ENCODE peak calls at places on chromosomes 5 and 9, in nine cellular contexts. V is heart right ventricle, K is cardiac muscle cell, T is AG10803, L is tibial artery, Y is GM12865, S is epithelial cell of esophagus, M is astrocyte of the cerebellum, W is GM06990. J is an unnamed sample.

GRCh38 chr9:78325343-78325742 is 28.4 kb downstream of the PSAT1 start:
- DNase-seq in V (no peak), K (peak), T (peak), L (no peak), Y (no peak), S (no peak), M (peak), W (no peak), J (peak)

GRCh38 chr9:125255781-125256391 is 5.7 kb upstream of the GAPVD1 start:
- DNase-seq in V (no peak), K (peak), T (no peak), L (no peak), Y (no peak), S (peak), M (no peak), W (no peak), J (no peak)

GRCh38 chr5:42840279-42840678 is 28.6 kb upstream of the SELENOP start:
- DNase-seq in V (peak), K (peak), T (peak), L (peak), Y (no peak), S (peak), M (peak), W (no peak), J (peak)

GRCh38 chr5:73540192-73540591 is 25.2 kb downstream of the ANKRA2 start:
- DNase-seq in V (no peak), K (peak), T (peak), L (no peak), Y (no peak), S (peak), M (no peak), W (no peak), J (no peak)

GRCh38 chr9:87862536-87863268 is 20.0 kb upstream of the SPATA31E1 start:
- DNase-seq in V (no peak), K (peak), T (peak), L (no peak), Y (no peak), S (peak), M (no peak), W (no peak), J (peak)

GRCh38 chr5:142548739-142549275 is 137.1 kb downstream of the FGF1 start:
- DNase-seq in V (peak), K (peak), T (peak), L (peak), Y (peak), S (peak), M (peak), W (peak), J (peak)

GRCh38 chr5:31962928-31963327 is 211.2 kb downstream of the GOLPH3 start:
- DNase-seq in V (no peak), K (no peak), T (peak), L (no peak), Y (no peak), S (peak), M (peak), W (no peak), J (no peak)

GRCh38 chr5:87936667-87937066 is 332.0 kb downstream of the TMEM161B start:
- DNase-seq in V (no peak), K (no peak), T (no peak), L (no peak), Y (no peak), S (no peak), M (no peak), W (no peak), J (no peak)

GRCh38 chr5:145130996-145131395 is 704.1 kb downstream of the PRELID2 start:
- DNase-seq in V (no peak), K (peak), T (no peak), L (no peak), Y (no peak), S (no peak), M (no peak), W (no peak), J (no peak)

GRCh38 chr9:72524820-72525539 is 3.6 kb downstream of the TMC1 start:
- DNase-seq in V (peak), K (peak), T (peak), L (no peak), Y (peak), S (peak), M (peak), W (peak), J (peak)

GRCh38 chr9:90915693-90916092 is 114.1 kb downstream of the SYK start:
- DNase-seq in V (no peak), K (peak), T (no peak), L (no peak), Y (peak), S (peak), M (peak), W (no peak), J (no peak)

GRCh38 chr5:12772276-12772675 is 868.0 kb upstream of the CTNND2 start:
- DNase-seq in V (no peak), K (no peak), T (no peak), L (no peak), Y (no peak), S (no peak), M (no peak), W (no peak), J (no peak)

GRCh38 chr9:129236441-129237145 is 58.5 kb upstream of the IER5L start:
- DNase-seq in V (no peak), K (no peak), T (no peak), L (no peak), Y (no peak), S (no peak), M (no peak), W (no peak), J (no peak)

GRCh38 chr9:136081826-136082495 is 13.1 kb downstream of the NACC2 start:
- DNase-seq in V (no peak), K (no peak), T (no peak), L (no peak), Y (no peak), S (no peak), M (no peak), W (peak), J (no peak)

GRCh38 chr5:67085616-67086015 is 111.0 kb downstream of the CD180 start:
- DNase-seq in V (no peak), K (no peak), T (no peak), L (no peak), Y (no peak), S (peak), M (no peak), W (no peak), J (no peak)

GRCh38 chr5:29796018-29796417 is 1397.5 kb upstream of the CDH6 start:
- DNase-seq in V (no peak), K (no peak), T (no peak), L (no peak), Y (no peak), S (no peak), M (no peak), W (no peak), J (no peak)

GRCh38 chr9:19488721-19489120 is 79.9 kb downstream of the ACER2 start:
- DNase-seq in V (no peak), K (peak), T (no peak), L (no peak), Y (no peak), S (no peak), M (no peak), W (no peak), J (no peak)

GRCh38 chr5:539469-540214 is 15.4 kb upstream of the SLC9A3 start:
- DNase-seq in V (no peak), K (no peak), T (no peak), L (no peak), Y (no peak), S (no peak), M (no peak), W (no peak), J (no peak)

GRCh38 chr9:74718709-74719108 is 169.0 kb downstream of the TRPM6 start:
- DNase-seq in V (no peak), K (no peak), T (no peak), L (no peak), Y (no peak), S (no peak), M (no peak), W (no peak), J (no peak)

GRCh38 chr5:138979684-138980275 is 104.6 kb upstream of the LRRTM2 start:
- DNase-seq in V (no peak), K (peak), T (no peak), L (no peak), Y (no peak), S (no peak), M (no peak), W (no peak), J (no peak)

GRCh38 chr9:297104-297794 is 82.6 kb downstream of the DOCK8 start:
- DNase-seq in V (peak), K (no peak), T (no peak), L (peak), Y (peak), S (peak), M (no peak), W (peak), J (no peak)

GRCh38 chr9:132641216-132641615 is 28.6 kb downstream of the DDX31 start:
- DNase-seq in V (no peak), K (no peak), T (no peak), L (no peak), Y (no peak), S (no peak), M (no peak), W (no peak), J (no peak)

GRCh38 chr5:5544094-5544663 is 121.7 kb downstream of the ICE1 start:
- DNase-seq in V (no peak), K (no peak), T (no peak), L (no peak), Y (no peak), S (no peak), M (no peak), W (no peak), J (no peak)

GRCh38 chr5:83576341-83576740 is 104.8 kb downstream of the VCAN start:
- DNase-seq in V (no peak), K (peak), T (no peak), L (no peak), Y (no peak), S (peak), M (no peak), W (no peak), J (no peak)

GRCh38 chr5:1896602-1897376 is 14.1 kb upstream of the IRX4 start:
- DNase-seq in V (no peak), K (no peak), T (no peak), L (no peak), Y (no peak), S (no peak), M (no peak), W (no peak), J (no peak)

GRCh38 chr5:137283801-137284200 is 215.3 kb downstream of the SPOCK1 start:
- DNase-seq in V (no peak), K (no peak), T (no peak), L (no peak), Y (no peak), S (no peak), M (no peak), W (no peak), J (no peak)

GRCh38 chr5:178580556-178580955 is 9.6 kb downstream of the COL23A1 start:
- DNase-seq in V (no peak), K (no peak), T (no peak), L (no peak), Y (no peak), S (no peak), M (no peak), W (no peak), J (no peak)

GRCh38 chr5:35185518-35185917 is 44.8 kb downstream of the PRLR start:
- DNase-seq in V (no peak), K (no peak), T (no peak), L (no peak), Y (no peak), S (no peak), M (no peak), W (no peak), J (no peak)

GRCh38 chr9:806285-807156 is 35.0 kb upstream of the DMRT1 start:
- DNase-seq in V (no peak), K (peak), T (peak), L (no peak), Y (peak), S (peak), M (peak), W (no peak), J (no peak)

GRCh38 chr5:77774981-77775772 is 962 bp downstream of the TBCA start:
- DNase-seq in V (no peak), K (no peak), T (no peak), L (no peak), Y (peak), S (no peak), M (peak), W (no peak), J (peak)

GRCh38 chr5:177444106-177445051 is 2.2 kb upstream of the PRR7 start:
- DNase-seq in V (no peak), K (no peak), T (no peak), L (no peak), Y (peak), S (no peak), M (no peak), W (peak), J (no peak)

GRCh38 chr5:150672884-150673275 is 11.8 kb downstream of the MYOZ3 start:
- DNase-seq in V (no peak), K (no peak), T (no peak), L (no peak), Y (no peak), S (no peak), M (no peak), W (no peak), J (no peak)
- H3K4me3 ChIP-seq in V (peak), K (peak), T (peak), L (peak), Y (no peak), S (no peak), M (peak), W (no peak), J (no peak)

GRCh38 chr5:44605926-44606325 is 202.8 kb upstream of the MRPS30 start:
- DNase-seq in V (no peak), K (no peak), T (no peak), L (no peak), Y (no peak), S (no peak), M (no peak), W (no peak), J (no peak)

DNA sequence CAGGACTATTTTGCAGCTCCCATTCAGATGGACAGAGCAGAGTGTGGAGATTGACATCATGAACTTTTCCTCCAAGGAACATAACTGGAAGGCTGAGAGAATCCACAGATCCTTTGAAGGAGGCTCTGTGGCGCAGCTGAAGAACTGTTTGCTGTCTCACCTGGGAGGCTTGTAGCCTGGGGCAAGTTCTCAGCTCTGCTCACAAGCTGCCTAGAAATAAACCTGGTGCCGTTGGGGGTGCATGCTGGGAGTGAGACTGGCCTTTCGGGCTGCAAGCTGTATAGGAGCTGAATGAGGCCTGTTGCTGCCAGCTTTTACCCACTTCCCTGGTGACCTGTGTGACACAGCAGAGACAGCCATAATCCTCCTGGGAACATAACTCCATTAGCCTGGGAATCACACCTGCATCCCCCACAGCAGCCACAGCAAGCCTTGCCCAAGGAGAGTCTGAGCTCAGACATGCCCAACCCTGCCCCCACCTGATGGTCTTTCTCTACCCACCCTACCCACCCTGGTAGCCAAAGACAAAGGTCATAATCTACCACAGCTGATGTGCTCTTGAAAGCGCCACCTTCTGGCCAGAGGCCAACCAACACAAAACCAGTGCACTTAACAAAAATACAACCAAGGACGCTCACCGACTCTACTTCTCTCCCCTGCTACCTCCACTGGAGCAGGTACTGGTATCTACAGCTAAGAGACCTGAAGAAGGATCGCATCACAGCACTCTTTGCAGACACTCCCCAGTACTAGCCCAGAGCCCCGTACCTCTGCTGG is 205.1 kb upstream of the MRPS30 start:
- DNase-seq in V (no peak), K (no peak), T (no peak), L (no peak), Y (peak), S (peak), M (no peak), W (no peak), J (no peak)
- TF ChIP-seq CTCF in V (no peak), K (no peak), T (no peak), L (no peak), Y (peak), S (no peak), M (no peak), W (no peak), J (no peak)

GRCh38 chr5:164799391-164799790 is 1294.0 kb downstream of the MAT2B start:
- DNase-seq in V (no peak), K (no peak), T (no peak), L (no peak), Y (peak), S (no peak), M (no peak), W (no peak), J (no peak)
- H3K4me3 ChIP-seq in V (no peak), K (no peak), T (no peak), L (no peak), Y (no peak), S (no peak), M (no peak), W (no peak), J (no peak)

DNA sequence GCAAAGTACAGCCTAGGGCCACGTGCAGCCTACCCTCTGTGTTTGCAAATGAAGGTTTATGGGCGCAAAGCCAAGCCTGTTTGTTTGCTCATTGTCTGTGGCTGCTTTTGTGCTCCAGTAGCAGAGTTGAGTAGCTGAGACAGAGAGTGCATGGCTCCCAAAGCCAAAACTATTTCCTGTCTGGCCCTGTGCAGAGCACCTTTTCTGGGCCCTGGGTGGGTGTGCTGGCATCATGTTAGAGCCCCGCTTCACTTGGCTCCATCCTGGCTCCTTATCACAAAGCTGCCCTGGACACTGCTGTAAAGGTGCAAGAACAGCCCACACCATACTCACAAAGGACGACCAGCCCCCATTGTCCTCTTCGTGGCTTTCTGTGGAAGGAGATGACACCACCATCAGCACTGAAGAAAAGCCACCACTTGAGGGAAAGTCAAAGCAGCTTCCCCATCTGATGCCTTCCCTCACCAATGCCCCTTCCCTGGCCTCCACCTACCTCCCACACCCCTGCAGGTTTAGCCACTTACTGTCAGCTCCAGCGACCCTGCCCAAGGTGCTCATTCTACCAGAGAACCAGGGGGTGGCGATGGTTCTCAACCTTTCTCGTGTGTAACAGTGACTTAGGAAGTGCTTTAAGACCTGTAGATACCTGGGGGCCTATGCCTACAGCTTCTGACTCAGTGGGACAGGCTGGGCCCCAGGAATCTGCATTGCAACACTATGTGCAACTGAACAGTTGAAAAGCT is 23.4 kb downstream of the LCP2 start:
- DNase-seq in V (no peak), K (peak), T (no peak), L (no peak), Y (peak), S (peak), M (no peak), W (no peak), J (no peak)
- TF ChIP-seq CTCF in V (no peak), K (peak), T (peak), L (no peak), Y (peak), S (no peak), M (no peak), W (peak), J (peak)

DNA sequence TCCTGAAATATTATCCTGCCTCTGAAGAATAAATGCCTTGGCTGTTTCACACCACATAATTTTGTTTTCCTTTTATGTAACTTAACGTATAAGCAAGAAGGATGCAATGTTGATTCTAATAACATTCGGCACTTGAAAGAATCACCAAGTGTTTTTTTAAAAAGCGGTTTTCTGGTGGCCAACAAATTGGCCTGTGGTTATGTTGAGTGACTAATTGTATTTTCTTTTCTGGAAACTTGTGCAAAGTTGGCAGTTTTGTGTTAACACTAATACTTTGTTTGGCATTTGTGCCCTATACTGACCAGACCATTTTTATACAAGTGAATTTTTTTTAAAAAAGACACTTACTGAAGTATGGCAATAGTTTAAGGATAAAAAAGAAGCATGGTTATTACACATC is 452.7 kb downstream of the BNC2 start:
- DNase-seq in V (no peak), K (peak), T (no peak), L (no peak), Y (no peak), S (no peak), M (peak), W (no peak), J (no peak)
- H3K4me3 ChIP-seq in V (no peak), K (no peak), T (peak), L (no peak), Y (no peak), S (no peak), M (no peak), W (no peak), J (no peak)

DNA sequence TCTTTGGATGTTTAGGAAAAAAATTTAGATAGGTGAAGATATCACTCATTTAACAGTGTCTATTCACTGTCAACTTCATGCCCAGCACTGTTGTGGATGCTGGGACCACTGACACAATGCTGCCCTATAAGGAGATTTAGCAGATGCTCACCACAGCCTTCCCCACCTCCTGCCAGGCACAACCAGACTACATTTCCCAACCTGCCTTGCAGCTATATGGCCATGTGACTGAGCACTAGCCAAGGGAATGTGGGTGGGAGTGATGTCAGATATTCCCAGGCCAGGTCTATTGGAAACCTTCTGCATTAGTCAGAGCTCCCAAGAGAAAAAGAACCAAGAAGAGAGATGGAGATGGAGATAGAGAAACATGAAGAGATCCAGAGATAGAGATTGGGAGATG is 302.6 kb upstream of the TAS2R1 start:
- DNase-seq in V (no peak), K (peak), T (peak), L (no peak), Y (no peak), S (peak), M (peak), W (no peak), J (peak)
- TF ChIP-seq CTCF in V (no peak), K (no peak), T (no peak), L (no peak), Y (no peak), S (no peak), M (no peak), W (no peak), J (no peak)

GRCh38 chr9:109255394-109255793 is 65.5 kb downstream of the EPB41L4B start:
- DNase-seq in V (no peak), K (no peak), T (no peak), L (no peak), Y (no peak), S (no peak), M (no peak), W (no peak), J (no peak)
- H3K4me3 ChIP-seq in V (no peak), K (no peak), T (no peak), L (no peak), Y (no peak), S (no peak), M (no peak), W (no peak), J (no peak)

DNA sequence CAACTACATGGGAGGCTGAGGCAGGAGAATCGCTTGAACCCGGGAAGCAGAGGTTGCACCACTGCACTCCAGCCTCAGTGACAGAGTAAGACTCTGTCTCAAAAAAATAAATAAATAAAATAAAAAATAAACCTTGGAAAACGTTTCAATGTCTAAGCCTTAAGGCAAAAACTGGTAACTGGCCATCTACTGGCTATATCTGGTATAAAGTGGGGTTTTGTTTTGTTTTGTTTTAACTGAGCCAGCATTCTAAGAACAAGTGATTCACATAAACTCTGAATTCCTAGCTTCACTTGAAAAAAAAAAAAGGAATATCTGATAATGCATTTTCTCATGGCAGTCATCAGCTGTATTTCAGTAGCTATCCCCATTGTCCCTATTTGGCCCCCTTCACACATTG is 126.1 kb upstream of the EFNA5 start:
- DNase-seq in V (no peak), K (no peak), T (no peak), L (no peak), Y (no peak), S (no peak), M (no peak), W (no peak), J (no peak)
- TF ChIP-seq CTCF in V (no peak), K (no peak), T (peak), L (no peak), Y (no peak), S (peak), M (no peak), W (no peak), J (peak)

J was measured in AG09309.